ENCODE peak calls at places on chromosome X, in six cellular contexts. T is activated gamma-delta T cell treated with Interleukin-2 at 50 U/mL for 16 hours, H is HEK293T, B is T-helper 2 cell, V is PC-3, O is fibroblast of mammary gland. P is an unnamed sample.

GRCh38 chrX:82816001-82816400 is 692.1 kb upstream of the POU3F4 start:
- DNase-seq in T (no peak), H (no peak), V (peak; percentile 3), O (no peak), B (no peak), P (no peak)

GRCh38 chrX:10235851-10236250 is 79.1 kb downstream of the CLCN4 start:
- DNase-seq in B (no peak), T (no peak), O (peak; percentile 91), H (no peak), V (no peak), P (no peak)

GRCh38 chrX:122771933-122772332 is 412.1 kb upstream of the GRIA3 start:
- DNase-seq in O (no peak), H (no peak), B (no peak), V (no peak), T (no peak), P (no peak)

GRCh38 chrX:21723097-21723496 is 34.8 kb downstream of the SMPX start:
- DNase-seq in B (no peak), T (no peak), H (no peak), O (peak; percentile 34), V (peak; percentile 42), P (no peak)

GRCh38 chrX:76428243-76429130 is 977 bp downstream of the MAGEE1 start:
- DNase-seq in B (peak; percentile 51), O (no peak), H (no peak), V (no peak), T (peak; percentile 57), P (peak; percentile 33)

GRCh38 chrX:1767026-1767425 is 152.2 kb downstream of the ASMT start:
- DNase-seq in B (no peak), T (no peak), H (no peak), O (no peak), V (no peak), P (no peak)

GRCh38 chrX:22577181-22577580 is 304.5 kb downstream of the CBLL2 start:
- DNase-seq in B (no peak), T (no peak), V (peak; percentile 84), O (peak; percentile 69), H (no peak), P (no peak)

GRCh38 chrX:51837926-51838325 is 55.5 kb upstream of the MAGED1 start:
- DNase-seq in H (peak; percentile 9), V (no peak), T (no peak), B (no peak), O (peak; percentile 77), P (no peak)

GRCh38 chrX:114584434-114584943 is 603 bp downstream of the HTR2C start:
- DNase-seq in O (peak; percentile 6), H (no peak), T (no peak), V (no peak), B (no peak), P (no peak)

GRCh38 chrX:122046815-122047214 is 999.4 kb downstream of the GLUD2 start:
- DNase-seq in B (no peak), O (peak; percentile 31), T (no peak), V (no peak), H (no peak), P (no peak)

GRCh38 chrX:136166221-136166855 is 19.0 kb downstream of the FHL1 start:
- DNase-seq in H (peak; percentile 23), O (peak; percentile 61), V (peak; percentile 61), B (no peak), T (no peak), P (no peak)

GRCh38 chrX:22276781-22277180 is 4.1 kb downstream of the CBLL2 start:
- DNase-seq in V (peak; percentile 22), O (peak; percentile 75), B (no peak), H (no peak), T (no peak), P (no peak)

GRCh38 chrX:44459501-44459900 is 83.2 kb downstream of the FUNDC1 start:
- DNase-seq in V (peak; percentile 71), O (peak; percentile 23), T (no peak), B (no peak), H (no peak), P (no peak)

GRCh38 chrX:57929373-57929772 is 19.1 kb upstream of the ZXDA start:
- DNase-seq in O (peak; percentile 25), H (peak; percentile 10), V (peak; percentile 58), T (no peak), B (no peak), P (no peak)

GRCh38 chrX:145630806-145631435 is 186.7 kb upstream of the SLITRK2 start:
- DNase-seq in H (no peak), T (no peak), O (no peak), B (no peak), V (no peak), P (no peak)

GRCh38 chrX:154509455-154509854 is 6.6 kb downstream of the FAM3A start:
- DNase-seq in O (no peak), H (no peak), B (no peak), T (no peak), V (no peak), P (no peak)

GRCh38 chrX:40291553-40291952 is 193.8 kb upstream of the BCOR start:
- DNase-seq in B (no peak), O (no peak), H (no peak), V (peak; percentile 41), T (no peak), P (no peak)

GRCh38 chrX:22196151-22196550 is 76.6 kb upstream of the CBLL2 start:
- DNase-seq in T (no peak), V (peak; percentile 3), H (no peak), B (no peak), O (peak; percentile 10), P (no peak)

GRCh38 chrX:33336783-33337182 is 125.4 kb upstream of the DMD start:
- DNase-seq in O (peak; percentile 29), V (peak; percentile 29), H (peak; percentile 21), B (no peak), T (no peak), P (no peak)

GRCh38 chrX:56787734-56788152 is 58.7 kb downstream of the NBDY start:
- DNase-seq in T (no peak), V (no peak), O (no peak), B (no peak), H (no peak), P (no peak)

GRCh38 chrX:65985922-65986588 is 53.8 kb downstream of the VSIG4 start:
- DNase-seq in H (peak; percentile 35), B (no peak), T (peak; percentile 23), O (peak; percentile 53), V (peak; percentile 80), P (peak; percentile 4)